ENCODE peak calls at places on chromosomes 3 and 15, in nine cellular contexts. C, O, U, D, H, K, Q, B and S are unnamed samples.
A peak's percentile ranks its signal among the peaks of the same experiment; 100 is the strongest.

GRCh38 chr15:40785814-40786213 is 16.0 kb downstream of the C15orf62 start:
- DNase-seq in C (no peak), U (no peak), K (no peak), H (no peak), Q (no peak), B (no peak), D (no peak), O (no peak), S (no peak)

GRCh38 chr15:98528056-98528725 is 120.1 kb upstream of the IGF1R start:
- DNase-seq in H (no peak), K (no peak), O (no peak), Q (no peak), C (no peak), D (no peak), B (no peak), U (no peak), S (no peak)

GRCh38 chr15:45225506-45226273 is 26.3 kb upstream of the SLC28A2 start:
- DNase-seq in C (no peak), B (no peak), D (no peak), O (no peak), Q (no peak), H (no peak), K (no peak), U (no peak), S (no peak)

GRCh38 chr3:31423522-31423921 is 109.2 kb upstream of the STT3B start:
- DNase-seq in B (no peak), Q (no peak), O (no peak), C (no peak), K (no peak), H (no peak), U (no peak), D (no peak), S (no peak)

GRCh38 chr15:94040523-94041248 is 190.7 kb upstream of the MCTP2 start:
- DNase-seq in O (no peak), H (no peak), D (no peak), Q (no peak), C (no peak), B (no peak), K (no peak), U (no peak), S (no peak)

GRCh38 chr3:12486916-12487315 is 2.6 kb downstream of the TSEN2 start:
- DNase-seq in O (no peak), H (no peak), D (no peak), Q (no peak), U (no peak), K (no peak), B (no peak), C (no peak), S (no peak)

GRCh38 chr3:12370758-12371157 is 81.9 kb downstream of the PPARG start:
- DNase-seq in U (no peak), H (no peak), B (no peak), K (peak; percentile 33), C (no peak), D (no peak), Q (no peak), O (no peak), S (no peak)

GRCh38 chr3:148943531-148944200 is 47.7 kb upstream of the GYG1 start:
- DNase-seq in U (no peak), B (no peak), Q (peak; percentile 80), H (no peak), K (no peak), D (no peak), C (no peak), O (no peak), S (no peak)

GRCh38 chr15:58546066-58546591 is 114.3 kb downstream of the LIPC start:
- DNase-seq in B (no peak), H (no peak), K (no peak), O (no peak), C (no peak), Q (no peak), U (peak; percentile 56), D (peak; percentile 46), S (no peak)

DNA sequence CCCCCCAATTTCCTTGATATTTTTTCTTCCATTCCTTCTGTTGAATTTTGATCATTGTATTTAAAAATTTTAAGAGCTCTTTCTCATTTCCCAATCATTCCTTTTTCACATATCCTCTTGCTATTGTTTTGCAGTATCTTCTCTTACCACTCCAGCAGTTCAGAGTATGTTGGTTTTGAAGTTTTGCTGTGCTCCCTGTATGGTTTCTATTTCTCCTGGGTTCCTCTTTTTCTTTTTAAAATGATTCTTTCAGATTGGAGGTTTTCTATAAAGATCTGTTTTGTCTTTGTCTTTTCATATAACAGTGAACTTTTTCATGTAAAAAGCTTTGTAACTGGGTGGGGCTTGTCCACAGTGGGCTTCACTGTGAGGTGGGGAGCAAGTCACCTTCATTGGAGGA is 12.8 kb downstream of the USP3 start:
- DNase-seq in B (no peak), Q (no peak), O (no peak), K (no peak), C (no peak), D (no peak), H (no peak), U (no peak), S (no peak)
- H3K36me3 ChIP-seq in B (no peaks in the 10 kb centered on the region), Q (no peaks in the 10 kb centered on the region), O (no peaks in the 10 kb centered on the region), K (no peaks in the 10 kb centered on the region), C (no peaks in the 10 kb centered on the region), D (no peaks in the 10 kb centered on the region), H (no peaks in the 10 kb centered on the region), U (no peaks in the 10 kb centered on the region), S (no peaks in the 10 kb centered on the region)

GRCh38 chr15:67134577-67135492 is 69.4 kb downstream of the SMAD3 start:
- DNase-seq in O (no peak), K (no peak), H (peak; percentile 14), B (no peak), Q (no peak), D (no peak), C (no peak), U (no peak), S (no peak)

GRCh38 chr15:67133026-67133425 is 67.6 kb downstream of the SMAD3 start:
- DNase-seq in O (no peak), K (no peak), H (no peak), U (no peak), B (no peak), Q (no peak), C (no peak), D (no peak), S (no peak)

GRCh38 chr15:67135494-67135893 is 70.1 kb downstream of the SMAD3 start:
- DNase-seq in Q (no peak), D (no peak), O (no peak), H (peak; percentile 7), U (no peak), B (no peak), C (no peak), K (no peak), S (no peak)

GRCh38 chr15:67132276-67132675 is 66.9 kb downstream of the SMAD3 start:
- DNase-seq in C (no peak), D (no peak), O (no peak), U (no peak), B (no peak), H (no peak), K (no peak), Q (no peak), S (no peak)

DNA sequence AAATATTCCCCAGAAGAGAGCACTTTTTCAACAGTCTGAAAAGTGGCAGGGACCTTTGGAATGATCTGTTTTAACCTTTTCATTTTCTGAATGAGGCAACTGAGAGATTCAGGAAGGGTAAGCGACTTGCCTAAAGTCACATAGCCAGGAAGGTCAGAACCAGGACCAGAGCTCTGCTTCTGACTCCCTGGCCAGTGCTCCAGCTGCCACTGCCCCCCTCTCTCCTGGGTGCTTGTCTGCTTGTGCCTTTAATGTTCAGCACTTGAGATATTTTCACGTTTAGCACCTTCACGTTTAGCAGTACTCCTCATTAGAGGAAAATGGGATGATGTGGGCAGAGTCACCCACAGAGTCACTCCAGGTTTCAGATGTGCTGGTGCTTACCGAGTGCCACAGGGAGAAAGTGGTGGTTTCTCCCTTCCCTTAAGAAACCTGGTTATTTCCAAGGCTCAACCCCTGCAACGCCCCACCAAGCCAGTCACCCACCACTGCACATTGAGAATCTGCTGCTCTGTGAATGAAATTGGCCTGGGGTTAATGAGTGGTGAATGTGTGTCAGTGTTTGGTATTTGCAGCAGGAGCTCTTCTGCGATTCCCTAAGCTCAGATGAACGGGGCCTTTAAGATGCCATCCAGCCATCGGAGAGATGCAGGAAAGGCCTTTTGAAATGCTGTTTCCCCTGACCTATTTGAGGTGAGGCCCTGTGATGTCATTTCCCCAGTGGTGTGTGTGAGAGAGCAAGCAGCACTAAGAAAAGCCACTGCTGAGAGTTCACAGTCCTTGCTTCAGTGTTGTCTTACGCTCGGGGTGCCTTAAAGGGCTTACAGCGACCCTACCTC is 68.6 kb downstream of the SMAD3 start:
- DNase-seq in D (no peak), B (peak; percentile 37), C (no peak), O (peak; percentile 81), U (no peak), K (peak; percentile 54), Q (no peak), H (no peak), S (peak; percentile 64)
- H3K4me1 ChIP-seq in D (peaks cover 70% of the 10 kb centered on the region), B (peaks cover 43% of the 10 kb centered on the region), C (peaks cover 59% of the 10 kb centered on the region), O (peaks cover 83% of the 10 kb centered on the region), U (peaks cover 82% of the 10 kb centered on the region), K (peaks cover 80% of the 10 kb centered on the region), Q (peaks cover 99% of the 10 kb centered on the region), H (peaks cover 26% of the 10 kb centered on the region), S (peaks cover 65% of the 10 kb centered on the region)

DNA sequence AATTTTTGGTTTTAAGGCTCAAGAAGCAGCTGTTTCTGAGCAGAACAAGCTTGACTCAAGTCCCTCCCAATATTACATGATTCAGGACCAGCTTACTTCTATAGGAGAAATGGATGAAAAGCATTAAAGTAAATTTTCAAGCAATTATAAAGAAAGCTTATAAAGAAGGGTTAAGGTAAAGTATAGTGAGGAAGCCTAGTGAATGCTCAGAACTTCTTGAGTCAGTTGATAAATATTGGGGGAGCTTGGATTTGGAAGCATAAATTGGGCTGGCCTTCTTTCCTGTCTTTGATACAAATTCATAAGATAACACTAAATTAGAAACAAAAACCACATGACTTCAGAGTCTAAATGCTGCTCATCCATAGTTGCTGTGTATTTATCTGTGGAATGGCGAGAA is 156.0 kb downstream of the CHL1 start:
- DNase-seq in D (no peak), U (no peak), O (no peak), B (no peak), K (no peak), H (no peak), C (no peak), Q (no peak), S (no peak)
- H3K9me3 ChIP-seq in D (no peaks in the 10 kb centered on the region), U (no peaks in the 10 kb centered on the region), O (no peaks in the 10 kb centered on the region), B (no peaks in the 10 kb centered on the region), K (no peaks in the 10 kb centered on the region), H (no peaks in the 10 kb centered on the region), C (no peaks in the 10 kb centered on the region), Q (no peaks in the 10 kb centered on the region), S (no peaks in the 10 kb centered on the region)

GRCh38 chr3:37741644-37742043 is 120.0 kb upstream of the CTDSPL start:
- DNase-seq in U (peak; percentile 81), C (no peak), D (peak; percentile 2), B (no peak), H (no peak), K (peak; percentile 47), Q (no peak), O (no peak), S (no peak)

GRCh38 chr3:37742574-37743212 is 119.0 kb upstream of the CTDSPL start:
- DNase-seq in D (no peak), K (no peak), Q (no peak), O (no peak), U (no peak), B (no peak), C (no peak), H (no peak), S (no peak)

GRCh38 chr3:37739579-37740290 is 121.9 kb upstream of the CTDSPL start:
- DNase-seq in K (no peak), Q (no peak), U (no peak), H (no peak), O (no peak), D (peak; percentile 16), C (no peak), B (no peak), S (no peak)

GRCh38 chr3:37742121-37742520 is 119.6 kb upstream of the CTDSPL start:
- DNase-seq in Q (no peak), B (no peak), K (no peak), O (no peak), U (no peak), H (no peak), C (no peak), D (no peak), S (no peak)

GRCh38 chr3:37740471-37740870 is 121.2 kb upstream of the CTDSPL start:
- DNase-seq in H (no peak), K (no peak), Q (no peak), D (no peak), B (no peak), O (no peak), C (no peak), U (no peak), S (no peak)
- H3K36me3 ChIP-seq in H (no peaks in the 10 kb centered on the region), K (no peaks in the 10 kb centered on the region), Q (no peaks in the 10 kb centered on the region), D (no peaks in the 10 kb centered on the region), B (no peaks in the 10 kb centered on the region), O (no peaks in the 10 kb centered on the region), C (no peaks in the 10 kb centered on the region), U (peaks cover 6% of the 10 kb centered on the region), S (no peaks in the 10 kb centered on the region)